ENCODE peak calls at places on chromosome 15, in four cellular contexts. R is left ventricle myocardium superior, T is mesendoderm, A is cerebellar nuclear complex. O is an unnamed sample.

GRCh38 chr15:72368315-72368714 is 7.5 kb downstream of the HEXA start:
- DNase-seq in A (no peak), T (no peak), R (no peak), O (no peak)

GRCh38 chr15:48096813-48097212 is 24.0 kb upstream of the SLC24A5 start:
- DNase-seq in T (no peak), A (no peak), R (no peak), O (peak; percentile 20)

GRCh38 chr15:36589971-36590370 is 10.5 kb downstream of the CDIN1 start:
- DNase-seq in R (no peak), A (no peak), T (no peak), O (no peak)

GRCh38 chr15:94119215-94119815 is 112.0 kb upstream of the MCTP2 start:
- DNase-seq in T (peak; percentile 8), A (no peak), R (peak; percentile 68), O (no peak)

GRCh38 chr15:95626501-95627361 is 703.8 kb upstream of the NR2F2 start:
- DNase-seq in A (no peak), T (peak; percentile 39), R (no peak), O (no peak)

GRCh38 chr15:39599871-39600270 is 19.0 kb downstream of the THBS1 start:
- DNase-seq in R (no peak), A (no peak), T (no peak), O (peak; percentile 10)

GRCh38 chr15:72222433-72222832 is 8.6 kb downstream of the PKM start:
- DNase-seq in A (peak; percentile 2), T (no peak), R (peak; percentile 68), O (no peak)

GRCh38 chr15:92724144-92724543 is 68.6 kb upstream of the FAM174B start:
- DNase-seq in R (no peak), T (no peak), A (no peak), O (no peak)

GRCh38 chr15:38961886-38962285 is 397.3 kb upstream of the RASGRP1 start:
- DNase-seq in T (no peak), R (no peak), A (no peak), O (no peak)

GRCh38 chr15:78850926-78851600 is 21.6 kb upstream of the MORF4L1 start:
- DNase-seq in A (no peak), T (no peak), R (no peak), O (no peak)

GRCh38 chr15:99480223-99480810 is 85.5 kb upstream of the MEF2A start:
- DNase-seq in A (no peak), T (no peak), R (no peak), O (no peak)

GRCh38 chr15:95910643-95911212 is 419.8 kb upstream of the NR2F2 start:
- DNase-seq in R (no peak), T (peak; percentile 57), A (no peak), O (no peak)

GRCh38 chr15:40594429-40594836 is 384 bp downstream of the KNL1 start:
- DNase-seq in T (no peak), A (no peak), R (peak; percentile 60), O (peak; percentile 6)

GRCh38 chr15:101446527-101447167 is 42.9 kb downstream of the PCSK6 start:
- DNase-seq in T (no peak), A (no peak), R (no peak), O (no peak)

GRCh38 chr15:70274908-70275307 is 177.2 kb upstream of the TLE3 start:
- DNase-seq in T (no peak), R (no peak), A (no peak), O (no peak)

GRCh38 chr15:70586241-70586640 is 177.1 kb downstream of the UACA start:
- DNase-seq in R (no peak), A (no peak), T (no peak), O (no peak)

GRCh38 chr15:35753486-35753885 is 207.5 kb upstream of the DPH6 start:
- DNase-seq in A (no peak), R (no peak), T (no peak), O (no peak)

GRCh38 chr15:99476413-99477222 is 89.2 kb upstream of the MEF2A start:
- DNase-seq in A (peak; percentile 26), T (no peak), R (peak; percentile 64), O (peak; percentile 94)

GRCh38 chr15:45144775-45145174 is 15.0 kb downstream of the DUOX1 start:
- DNase-seq in R (no peak), A (no peak), T (no peak), O (no peak)

GRCh38 chr15:70873232-70874054 is 18.8 kb downstream of the THAP10 start:
- DNase-seq in R (no peak), T (no peak), A (no peak), O (no peak)

GRCh38 chr15:39543651-39544050 is 37.2 kb upstream of the THBS1 start:
- DNase-seq in R (no peak), T (peak; percentile 79), A (no peak), O (no peak)

GRCh38 chr15:80559761-80560160 is 135.3 kb upstream of the ABHD17C start:
- DNase-seq in A (no peak), R (no peak), T (no peak), O (no peak)

GRCh38 chr15:43799209-43799944 is 643 bp downstream of the SERINC4 start:
- DNase-seq in R (no peak), T (peak; percentile 41), A (no peak), O (no peak)